ENCODE peak calls at places on chromosomes 12 and 14, in four cellular contexts. F, D, U and Y are unnamed samples.
A peak's percentile ranks its signal among the peaks of the same experiment; 100 is the strongest.

GRCh38 chr14:48703728-48704467 is 882.3 kb downstream of the RPS29 start:
- DNase-seq in F (no peak), D (no peak), U (no peak), Y (no peak)

GRCh38 chr12:51077930-51078329 is 5.5 kb downstream of the CSRNP2 start:
- DNase-seq in F (no peak), D (no peak), U (no peak), Y (no peak)

GRCh38 chr12:68532204-68532886 is 78.4 kb upstream of the RAP1B start:
- DNase-seq in F (no peak), D (no peak), U (no peak), Y (no peak)

GRCh38 chr12:108237272-108237671 is 101.8 kb downstream of the CMKLR1 start:
- DNase-seq in F (no peak), D (no peak), U (no peak), Y (no peak)

GRCh38 chr12:123761841-123762714 is at the start of gene DNAH10:
- DNase-seq in F (no peak), D (no peak), U (no peak), Y (no peak)

GRCh38 chr12:79895804-79896203 is 39.1 kb downstream of the PPP1R12A start:
- DNase-seq in F (no peak), D (no peak), U (no peak), Y (no peak)

GRCh38 chr12:80313184-80313583 is 130.9 kb upstream of the PTPRQ start:
- DNase-seq in F (no peak), D (no peak), U (no peak), Y (no peak)

GRCh38 chr12:96237465-96238077 is 43.4 kb downstream of the ELK3 start:
- DNase-seq in F (peak; percentile 89), D (peak; percentile 91), U (peak; percentile 71), Y (no peak)

GRCh38 chr12:122846622-122847515 is 11.6 kb downstream of the HIP1R start:
- DNase-seq in F (no peak), D (no peak), U (peak; percentile 39), Y (no peak)

GRCh38 chr14:102028733-102029132 is 58.1 kb downstream of the HSP90AA1 start:
- DNase-seq in F (no peak), D (peak; percentile 52), U (no peak), Y (no peak)

GRCh38 chr14:63438065-63438757 is 105.0 kb downstream of the PPP2R5E start:
- DNase-seq in F (peak; percentile 84), D (peak; percentile 94), U (peak; percentile 53), Y (peak; percentile 80)
- TF ChIP-seq CTCF in F (peak; percentile 4), D (peak; percentile 10), U (no peak), Y (peak; percentile 21)

GRCh38 chr14:104801284-104802119 is 601 bp downstream of the ZBTB42 start:
- DNase-seq in F (no peak), D (no peak), U (no peak), Y (no peak)

GRCh38 chr14:104798300-104799238 is 2.3 kb upstream of the ZBTB42 start:
- DNase-seq in F (no peak), D (no peak), U (no peak), Y (no peak)

GRCh38 chr14:104800600-104801283 is at the start of gene ZBTB42:
- DNase-seq in F (no peak), D (no peak), U (peak; percentile 75), Y (no peak)

GRCh38 chr14:104799239-104799599 is 1.7 kb upstream of the ZBTB42 start:
- DNase-seq in F (no peak), D (no peak), U (no peak), Y (no peak)

DNA sequence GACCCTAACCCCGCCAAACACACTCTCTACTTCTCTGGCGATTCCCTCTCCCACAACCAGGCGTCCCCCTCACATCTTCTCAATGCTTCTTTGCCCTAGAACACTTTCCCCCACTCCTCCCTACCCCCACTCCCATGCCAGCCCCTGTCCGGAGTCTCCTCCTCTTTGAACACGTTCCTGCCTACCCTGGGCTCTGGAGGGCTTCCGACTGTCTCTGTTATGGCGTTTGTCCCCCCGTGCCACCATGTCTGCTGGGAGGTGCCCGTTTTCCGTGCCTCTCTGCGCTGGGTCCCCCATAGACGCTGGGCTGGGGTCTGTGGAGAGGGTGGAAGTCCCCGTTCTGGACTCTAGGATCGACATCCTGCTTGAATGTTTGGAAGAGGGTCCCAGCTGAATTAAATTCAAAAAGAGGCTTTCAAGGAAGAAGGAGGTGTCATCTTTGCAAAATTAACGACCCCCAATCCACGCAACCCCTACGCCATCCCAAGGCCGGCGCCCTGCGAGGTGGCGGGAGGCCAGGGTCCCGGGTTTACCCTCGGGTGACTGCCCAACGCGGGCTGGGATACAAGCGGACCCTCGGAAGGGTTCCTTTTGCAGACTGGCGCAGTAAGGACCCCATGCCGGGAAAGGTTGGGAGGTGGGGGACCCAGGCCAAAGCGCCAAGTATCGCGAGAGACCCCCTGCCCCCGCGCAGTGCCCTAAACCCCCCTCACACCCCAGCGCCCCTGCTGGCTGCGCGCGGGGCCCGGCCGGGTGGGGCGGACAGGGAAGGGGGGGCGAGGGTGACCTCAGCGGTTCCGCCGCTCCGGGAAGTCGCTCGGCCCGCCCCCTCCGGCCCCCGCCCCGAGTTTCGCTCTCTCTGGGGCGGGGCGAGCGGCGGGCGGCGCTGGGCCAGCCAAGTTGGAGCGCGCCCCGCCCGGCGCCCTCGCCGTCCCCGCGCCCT is 973 bp upstream of the ZBTB42 start:
- DNase-seq in F (no peak), D (no peak), U (peak; percentile 93), Y (no peak)
- H3K4me3 ChIP-seq in F (peak overlapping the region; percentile 38), D (peak overlapping the region; percentile 48), U (peak overlapping the region; percentile 79), Y (peak overlapping the region; percentile 48)

GRCh38 chr12:62716866-62717477 is 218.0 kb downstream of the PPM1H start:
- DNase-seq in F (no peak), D (no peak), U (no peak), Y (peak; percentile 80)

GRCh38 chr12:62713723-62714122 is 221.2 kb downstream of the PPM1H start:
- DNase-seq in F (no peak), D (no peak), U (no peak), Y (no peak)

GRCh38 chr12:62716037-62716436 is 218.9 kb downstream of the PPM1H start:
- DNase-seq in F (no peak), D (no peak), U (no peak), Y (no peak)

GRCh38 chr12:62714409-62715075 is 220.4 kb downstream of the PPM1H start:
- DNase-seq in F (peak; percentile 66), D (no peak), U (peak; percentile 66), Y (no peak)

GRCh38 chr12:62715086-62715786 is 219.7 kb downstream of the PPM1H start:
- DNase-seq in F (no peak), D (no peak), U (no peak), Y (no peak)
- TF ChIP-seq CTCF in F (no peak), D (no peak), U (no peak), Y (no peak)

GRCh38 chr12:116534341-116535121 is 24.6 kb upstream of the MAP1LC3B2 start:
- DNase-seq in F (no peak), D (no peak), U (no peak), Y (no peak)
- H3K4me3 ChIP-seq in F (peak overlapping the region; percentile 53), D (peak overlapping the region; percentile 63), U (peak overlapping the region; percentile 72), Y (peak overlapping the region; percentile 88)

GRCh38 chr12:2198088-2198501 is 145.3 kb downstream of the CACNA1C start:
- DNase-seq in F (peak; percentile 54), D (peak; percentile 42), U (no peak), Y (peak; percentile 22)
- TF ChIP-seq CTCF in F (no peak), D (no peak), U (no peak), Y (no peak)

DNA sequence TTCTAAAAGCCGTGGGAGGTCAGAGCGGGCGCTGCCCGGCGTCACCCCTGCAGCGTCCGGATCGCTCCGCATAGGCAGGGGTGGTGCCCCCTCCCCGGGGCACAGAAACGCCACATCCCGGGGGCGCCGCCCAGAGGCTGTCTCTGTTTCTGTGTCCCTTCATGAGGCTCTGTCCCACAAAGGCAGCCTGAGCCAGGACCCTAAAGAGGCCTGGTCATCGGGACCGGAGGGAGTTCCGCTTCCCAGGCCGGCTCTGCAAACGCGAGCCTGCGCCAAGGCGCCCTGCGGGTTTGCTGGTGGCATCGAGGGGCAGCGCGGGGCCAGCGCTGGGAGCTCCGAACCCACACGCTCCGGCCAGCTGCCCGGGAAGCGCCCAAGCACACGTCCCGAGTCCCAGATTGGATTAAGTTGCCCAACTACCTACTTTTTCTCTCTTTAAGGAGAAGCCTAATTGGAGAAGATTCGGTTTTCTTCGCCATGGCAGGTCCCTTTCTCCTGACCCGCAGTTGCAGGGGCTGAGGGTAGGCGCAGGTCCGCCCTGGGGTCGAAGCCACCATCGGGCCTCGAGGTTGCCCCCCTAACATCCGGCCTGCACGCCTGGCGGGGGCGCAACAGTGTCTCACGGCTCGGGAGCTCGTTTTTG is 421.7 kb downstream of the VRK1 start:
- DNase-seq in F (no peak), D (no peak), U (no peak), Y (no peak)
- H3K4me3 ChIP-seq in F (no peak overlapping the region), D (peak overlapping the region; percentile 35), U (peak overlapping the region; percentile 45), Y (peak overlapping the region; percentile 59)

DNA sequence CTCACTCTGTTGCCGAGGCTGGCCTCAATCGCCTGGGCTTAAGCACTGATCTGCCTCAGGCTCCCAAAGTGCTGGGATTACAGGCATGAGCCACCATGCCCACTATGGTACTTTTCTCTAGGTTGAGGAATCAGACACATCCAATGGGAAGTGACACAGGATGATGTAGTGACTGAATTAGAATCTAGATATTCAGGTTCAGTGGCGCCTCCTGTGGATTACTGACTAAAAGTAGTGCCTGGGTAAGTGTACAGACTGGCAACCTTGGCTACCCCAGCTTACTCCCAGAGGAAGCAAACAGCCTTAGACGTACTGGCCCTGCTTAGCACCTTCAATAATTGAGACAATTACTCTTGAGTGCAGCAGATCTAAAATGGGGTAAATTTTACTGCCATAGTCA is 22.8 kb downstream of the GALNT8 start:
- DNase-seq in F (no peak), D (no peak), U (no peak), Y (no peak)
- TF ChIP-seq CTCF in F (no peak), D (no peak), U (no peak), Y (no peak)